ENCODE peak calls at places on chromosomes 13 and 19, in ten cellular contexts. V is prostate gland, F is heart left ventricle, T is IMR-90, K is tibial nerve, M is adrenal gland, E is A549, N is stomach, A is GM12891, O is uterus. G is an unnamed sample.

GRCh38 chr13:84903391-84903790 is 895.8 kb downstream of the SLITRK6 start:
- DNase-seq in N (no peak), O (no peak), A (no peak), M (no peak), V (no peak), F (no peak), T (no peak), K (no peak), E (no peak), G (no peak)

GRCh38 chr13:112686987-112687386 is 2.9 kb upstream of the ATP11A start:
- DNase-seq in O (no peak), A (no peak), N (peak; percentile 10), E (no peak), V (no peak), K (no peak), T (no peak), M (no peak), F (no peak), G (no peak)

GRCh38 chr19:911197-912033 is 1.6 kb downstream of the R3HDM4 start:
- DNase-seq in A (no peak), O (no peak), E (no peak), F (no peak), T (no peak), K (no peak), V (no peak), M (no peak), N (no peak), G (no peak)

GRCh38 chr19:32104465-32105235 is 240.8 kb upstream of the ZNF507 start:
- DNase-seq in A (no peak), T (no peak), O (peak; percentile 69), E (no peak), N (no peak), V (peak; percentile 50), M (no peak), F (no peak), K (no peak), G (peak; percentile 60)

GRCh38 chr13:77859450-77859849 is 59.2 kb downstream of the EDNRB start:
- DNase-seq in E (no peak), K (no peak), V (no peak), N (no peak), M (peak; percentile 17), O (peak; percentile 36), F (no peak), T (peak; percentile 82), A (no peak), G (no peak)

GRCh38 chr13:97567510-97568243 is 133.7 kb downstream of the RAP2A start:
- DNase-seq in A (peak; percentile 20), E (peak; percentile 18), O (no peak), K (no peak), T (peak; percentile 50), M (no peak), F (no peak), V (peak; percentile 43), N (peak; percentile 61), G (peak; percentile 23)

GRCh38 chr13:36029171-36029570 is 102.0 kb downstream of the DCLK1 start:
- DNase-seq in F (no peak), T (peak; percentile 5), K (no peak), V (no peak), E (no peak), A (no peak), N (no peak), O (no peak), M (no peak), G (no peak)

GRCh38 chr13:52862358-52863206 is 14.1 kb upstream of the PCDH8 start:
- DNase-seq in T (no peak), V (no peak), F (no peak), E (peak; percentile 23), A (no peak), K (no peak), M (peak; percentile 13), O (no peak), N (peak; percentile 62), G (no peak)

GRCh38 chr13:97125051-97125809 is 96.9 kb upstream of the MBNL2 start:
- DNase-seq in E (no peak), F (no peak), K (peak; percentile 41), N (no peak), T (peak; percentile 74), V (no peak), O (peak; percentile 55), M (peak; percentile 30), A (no peak), G (no peak)

GRCh38 chr19:33798701-33799111 is 2.0 kb downstream of the KCTD15 start:
- DNase-seq in O (no peak), E (no peak), V (no peak), N (no peak), K (no peak), M (no peak), F (no peak), A (no peak), T (peak; percentile 27), G (no peak)

GRCh38 chr13:77565635-77566034 is 30.1 kb downstream of the SCEL start:
- DNase-seq in K (no peak), O (no peak), E (peak; percentile 4), F (no peak), A (no peak), M (no peak), V (no peak), T (peak; percentile 9), N (no peak), G (no peak)

GRCh38 chr19:10546817-10547216 is 3.1 kb downstream of the ATG4D start:
- DNase-seq in T (no peak), E (no peak), V (no peak), M (no peak), A (no peak), N (no peak), K (no peak), F (no peak), O (no peak), G (no peak)

GRCh38 chr19:10544753-10545251 is 1.1 kb downstream of the ATG4D start:
- DNase-seq in V (no peak), K (no peak), A (no peak), M (peak; percentile 36), N (no peak), F (no peak), T (no peak), E (no peak), O (no peak), G (no peak)

GRCh38 chr19:10544242-10544752 is 593 bp downstream of the ATG4D start:
- DNase-seq in O (no peak), V (no peak), K (no peak), T (no peak), E (no peak), A (no peak), N (peak; percentile 66), F (peak; percentile 38), M (peak; percentile 70), G (no peak)

GRCh38 chr19:10543059-10543419 is 665 bp upstream of the ATG4D start:
- DNase-seq in O (no peak), K (no peak), T (no peak), M (no peak), A (no peak), N (no peak), E (no peak), F (no peak), V (no peak), G (no peak)

DNA sequence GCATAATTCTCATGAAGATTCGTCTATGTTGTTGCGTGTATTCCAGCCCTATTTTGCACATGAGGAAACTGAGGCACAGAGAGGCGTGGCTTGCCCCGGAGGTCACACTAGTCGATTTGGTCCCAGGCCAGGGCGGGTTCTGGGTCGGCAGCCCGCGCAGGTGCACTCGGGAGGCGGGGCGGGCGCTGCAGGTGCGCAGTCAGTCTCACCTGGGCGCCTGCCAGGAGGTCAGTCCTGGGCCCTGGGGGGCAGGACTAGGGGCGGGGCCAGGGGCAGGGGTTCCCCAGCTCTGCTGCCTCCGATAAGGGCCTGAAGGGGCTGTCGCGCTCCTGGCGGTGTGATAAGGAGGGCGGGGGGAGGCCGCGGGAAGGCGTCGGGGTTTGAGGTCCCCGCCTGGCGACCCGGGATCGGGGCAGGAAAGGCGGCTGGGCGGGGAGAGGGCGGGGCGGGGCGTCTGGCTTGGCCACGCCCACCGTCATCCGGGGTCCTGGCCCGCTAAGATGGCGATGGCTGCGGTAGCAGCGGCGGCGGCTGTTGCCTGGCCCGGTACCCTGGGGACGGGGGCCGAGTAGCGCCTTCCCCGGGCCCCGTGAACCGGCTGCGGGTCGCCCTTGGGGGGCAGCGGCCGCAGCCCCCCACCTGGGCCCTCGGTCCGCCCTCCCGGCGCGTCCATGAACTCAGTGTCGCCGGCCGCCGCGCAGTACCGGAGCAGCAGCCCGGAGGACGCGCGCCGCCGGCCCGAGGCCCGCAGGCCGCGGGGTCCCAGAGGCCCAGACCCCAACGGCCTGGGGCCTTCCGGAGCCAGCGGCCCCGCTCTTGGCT is at the start of gene ATG4D:
- DNase-seq in N (peak; percentile 96), K (peak; percentile 56), T (peak; percentile 47), M (peak; percentile 67), V (peak; percentile 66), F (peak; percentile 84), A (peak; percentile 98), E (peak; percentile 88), O (peak; percentile 69), G (peak; percentile 88)
- TF ChIP-seq POLR2A in N (no peak), K (peak; percentile 52), T (peak; percentile 83), M (peak; percentile 75), V (peak; percentile 78), F (no peak), A (peak; percentile 67), E (peak; percentile 79), O (peak; percentile 75), G (peak; percentile 81)

DNA sequence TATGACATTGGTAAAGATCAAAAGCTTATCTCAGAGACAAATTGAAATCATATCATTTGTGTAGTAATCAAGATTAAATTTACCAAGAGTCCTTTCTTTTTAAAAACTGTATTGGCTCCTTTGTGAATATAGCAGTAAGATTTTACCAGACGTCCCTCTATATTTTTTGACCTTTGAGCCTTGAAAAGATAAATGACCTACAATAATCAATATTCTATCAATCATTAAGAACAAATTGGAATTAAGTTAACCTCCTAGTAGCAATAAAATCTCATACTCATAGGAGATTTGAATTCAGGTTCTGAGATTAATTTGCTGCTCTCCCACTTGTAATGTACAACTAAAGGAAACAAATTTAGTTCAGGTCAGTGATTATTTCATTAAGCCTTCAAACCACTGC is 78.3 kb downstream of the FGF14 start:
- DNase-seq in F (no peak), A (no peak), T (no peak), N (no peak), K (no peak), E (no peak), M (no peak), V (no peak), O (no peak), G (no peak)
- TF ChIP-seq POLR2A in F (no peak), A (no peak), T (no peak), N (no peak), K (no peak), E (no peak), M (no peak), V (no peak), O (no peak), G (no peak)

GRCh38 chr19:29714953-29715694 is at the start of gene C19orf12:
- DNase-seq in T (peak; percentile 23), V (peak; percentile 22), E (peak; percentile 63), M (peak; percentile 66), N (peak; percentile 68), F (peak; percentile 54), O (peak; percentile 47), A (peak; percentile 73), K (no peak), G (peak; percentile 65)
- TF ChIP-seq POLR2A in T (peak; percentile 84), V (peak; percentile 68), E (peak; percentile 93), M (peak; percentile 65), N (no peak), F (peak; percentile 47), O (peak; percentile 77), A (peak; percentile 56), K (peak; percentile 85), G (peak; percentile 73)

DNA sequence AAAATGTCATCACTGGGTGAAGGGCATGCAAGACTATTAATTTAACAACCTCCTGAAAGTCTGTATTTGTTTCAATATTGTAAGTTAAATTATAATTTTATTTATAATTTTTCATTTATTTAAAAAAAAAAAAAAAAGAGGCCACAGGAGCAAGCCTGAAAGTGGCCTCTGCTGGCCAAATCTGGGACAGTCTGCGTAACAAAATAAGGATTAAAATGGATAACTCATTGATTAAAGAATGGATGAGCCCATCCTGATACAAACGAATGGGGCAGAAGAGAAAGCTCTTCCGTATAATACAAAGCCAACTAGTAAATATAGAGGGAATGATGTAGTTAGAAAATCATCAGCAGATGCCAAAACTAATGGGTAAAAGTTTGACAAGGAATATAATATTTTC is 36.2 kb downstream of the SUCLA2 start:
- DNase-seq in O (no peak), A (no peak), N (no peak), T (no peak), F (no peak), K (no peak), V (no peak), E (no peak), M (no peak), G (no peak)
- TF ChIP-seq POLR2A in O (no peak), A (no peak), N (no peak), T (no peak), F (no peak), K (no peak), V (no peak), E (no peak), M (no peak), G (no peak)

G was measured in H54.